ENCODE peak calls at places on chromosomes 7 and 10, in nine cellular contexts. B, G, P, V, X, F, Z, Q and N are unnamed samples.

GRCh38 chr7:40527723-40528122 is 392.9 kb downstream of the SUGCT start:
- DNase-seq in V (no peak), Z (no peak), X (no peak), G (no peak), P (no peak), Q (no peak), F (no peak), B (no peak), N (no peak)

GRCh38 chr7:116569737-116570136 is 44.9 kb downstream of the CAV1 start:
- DNase-seq in Z (no peak), F (no peak), V (no peak), Q (no peak), G (no peak), B (no peak), P (no peak), X (no peak), N (peak)

GRCh38 chr7:81404669-81405068 is 365.2 kb downstream of the HGF start:
- DNase-seq in P (no peak), B (no peak), X (no peak), Q (no peak), F (no peak), Z (no peak), V (no peak), G (no peak), N (no peak)

GRCh38 chr7:6636741-6637543 is at the start of gene ZNF316:
- DNase-seq in P (peak), X (peak), V (peak), Z (no peak), F (peak), B (peak), G (peak), Q (peak), N (peak)

GRCh38 chr10:92720306-92721165 is 30.8 kb downstream of the HHEX start:
- DNase-seq in V (no peak), Z (no peak), P (no peak), G (no peak), B (no peak), F (no peak), X (no peak), Q (no peak), N (no peak)

GRCh38 chr7:41825927-41826480 is 123.1 kb upstream of the INHBA start:
- DNase-seq in Q (no peak), X (no peak), F (no peak), Z (no peak), P (no peak), V (no peak), B (no peak), G (no peak), N (no peak)

GRCh38 chr10:98135222-98135899 is 904 bp downstream of the R3HCC1L start:
- DNase-seq in G (no peak), Q (no peak), F (no peak), Z (no peak), B (peak), V (no peak), X (no peak), P (no peak), N (no peak)

GRCh38 chr10:955127-955819 is 23.8 kb upstream of the LARP4B start:
- DNase-seq in X (no peak), P (no peak), F (no peak), Z (no peak), Q (no peak), B (peak), V (no peak), G (no peak), N (no peak)

GRCh38 chr7:18570890-18571478 is 75.4 kb downstream of the HDAC9 start:
- DNase-seq in G (no peak), F (no peak), P (no peak), B (peak), V (no peak), X (no peak), Q (peak), Z (no peak), N (peak)

GRCh38 chr7:146185844-146186243 is 69.2 kb downstream of the CNTNAP2 start:
- DNase-seq in F (no peak), P (no peak), Q (no peak), X (no peak), V (no peak), Z (no peak), B (no peak), G (no peak), N (peak)

GRCh38 chr7:134878731-134879295 is 99.4 kb downstream of the CALD1 start:
- DNase-seq in B (no peak), Z (no peak), G (no peak), V (no peak), P (no peak), F (no peak), X (no peak), Q (no peak), N (no peak)

GRCh38 chr10:14904316-14904732 is 25.7 kb downstream of the SUV39H2 start:
- DNase-seq in P (no peak), X (no peak), B (peak), V (no peak), G (no peak), F (no peak), Z (peak), Q (no peak), N (peak)

GRCh38 chr7:28802450-28802849 is 155.7 kb downstream of the TRIL start:
- DNase-seq in Z (no peak), B (no peak), V (no peak), P (no peak), G (no peak), F (no peak), X (no peak), Q (no peak), N (no peak)

GRCh38 chr10:71473671-71474599 is 77.2 kb downstream of the CDH23 start:
- DNase-seq in Z (no peak), Q (no peak), V (no peak), X (no peak), P (peak), F (peak), B (peak), G (no peak), N (no peak)

GRCh38 chr7:29003703-29004102 is 45.6 kb upstream of the TRIL start:
- DNase-seq in V (no peak), B (no peak), Z (no peak), X (no peak), F (no peak), P (no peak), G (no peak), Q (no peak), N (no peak)

GRCh38 chr7:22549667-22550513 is 49.9 kb upstream of the STEAP1B start:
- DNase-seq in V (peak), G (peak), Z (no peak), B (peak), X (no peak), F (peak), Q (peak), P (no peak), N (peak)

GRCh38 chr10:28722065-28722803 is 44.9 kb downstream of the BAMBI start:
- DNase-seq in B (peak), V (no peak), X (no peak), Z (no peak), F (peak), Q (no peak), G (no peak), P (peak), N (peak)

GRCh38 chr7:47601119-47601880 is 19.4 kb upstream of the TNS3 start:
- DNase-seq in G (no peak), F (no peak), V (no peak), P (no peak), B (no peak), Q (peak), X (no peak), Z (no peak), N (peak)

GRCh38 chr10:63765126-63765525 is 243.9 kb downstream of the REEP3 start:
- DNase-seq in B (no peak), P (no peak), V (no peak), G (no peak), Q (no peak), X (no peak), Z (no peak), F (no peak), N (peak)

GRCh38 chr10:78524941-78525340 is 491.3 kb downstream of the RPS24 start:
- DNase-seq in X (no peak), F (no peak), Z (no peak), B (no peak), G (no peak), P (no peak), V (no peak), Q (no peak), N (no peak)

GRCh38 chr7:101096331-101096956 is 11.2 kb downstream of the TRIM56 start:
- DNase-seq in V (no peak), B (no peak), F (no peak), P (no peak), X (no peak), G (no peak), Q (no peak), Z (no peak), N (no peak)

GRCh38 chr10:33193867-33194521 is 140.5 kb downstream of the NRP1 start:
- DNase-seq in F (no peak), B (no peak), X (no peak), P (no peak), G (no peak), Z (no peak), Q (no peak), V (no peak), N (peak)

GRCh38 chr10:45673074-45673628 is 579 bp upstream of the ZFAND4 start:
- DNase-seq in V (no peak), B (no peak), Z (no peak), X (no peak), F (no peak), G (no peak), Q (no peak), P (peak), N (peak)

GRCh38 chr10:120824864-120825263 is 26.3 kb upstream of the WDR11 start:
- DNase-seq in Z (peak), X (no peak), G (no peak), V (no peak), F (no peak), B (peak), P (no peak), Q (peak), N (peak)

GRCh38 chr10:115417585-115418265 is 324.6 kb downstream of the ATRNL1 start:
- DNase-seq in B (peak), V (no peak), Q (peak), F (no peak), G (no peak), Z (peak), X (no peak), P (no peak), N (peak)

GRCh38 chr7:78704504-78704903 is 749.0 kb downstream of the MAGI2 start:
- DNase-seq in Q (no peak), G (no peak), F (no peak), X (no peak), P (no peak), B (no peak), V (no peak), Z (no peak), N (no peak)

GRCh38 chr7:130912910-130913720 is 179.1 kb upstream of the KLF14 start:
- DNase-seq in Q (peak), B (no peak), F (peak), Z (peak), X (peak), V (peak), G (peak), P (peak), N (peak)

GRCh38 chr10:101762736-101763135 is 13.2 kb downstream of the FGF8 start:
- DNase-seq in P (no peak), X (no peak), V (no peak), Q (no peak), Z (no peak), G (no peak), B (no peak), F (no peak), N (no peak)

GRCh38 chr10:11810313-11810766 is 12.8 kb upstream of the PROSER2 start:
- DNase-seq in Q (no peak), V (no peak), P (no peak), F (no peak), B (no peak), G (no peak), Z (no peak), X (no peak), N (peak)

GRCh38 chr10:26555719-26556368 is 117.7 kb downstream of the APBB1IP start:
- DNase-seq in V (no peak), G (no peak), Z (no peak), B (no peak), Q (no peak), F (no peak), P (peak), X (no peak), N (peak)

GRCh38 chr10:33009244-33010131 is 51.5 kb upstream of the ITGB1 start:
- DNase-seq in Z (no peak), B (no peak), P (no peak), F (no peak), Q (no peak), X (no peak), V (no peak), G (no peak), N (no peak)

GRCh38 chr10:131210181-131210580 is 101.3 kb downstream of the TCERG1L start:
- DNase-seq in P (no peak), B (no peak), F (no peak), Z (no peak), V (no peak), X (no peak), Q (no peak), G (no peak), N (no peak)

GRCh38 chr7:80588591-80588990 is 49.9 kb upstream of the CD36 start:
- DNase-seq in B (no peak), Q (no peak), P (no peak), G (no peak), X (no peak), Z (no peak), V (no peak), F (no peak), N (no peak)

GRCh38 chr10:28558923-28559508 is 26.1 kb downstream of the WAC start:
- DNase-seq in V (no peak), F (no peak), Q (no peak), G (no peak), P (no peak), B (no peak), Z (no peak), X (no peak), N (peak)

GRCh38 chr7:147182859-147183258 is 1066.3 kb downstream of the CNTNAP2 start:
- DNase-seq in P (no peak), G (no peak), F (no peak), X (no peak), V (no peak), Z (no peak), Q (no peak), B (no peak), N (no peak)

GRCh38 chr10:31927597-31928530 is 767 bp downstream of the ARHGAP12 start:
- DNase-seq in X (peak), P (peak), Z (no peak), F (peak), Q (no peak), B (peak), V (peak), G (peak), N (peak)

GRCh38 chr10:100007239-100008141 is 2.3 kb downstream of the DNMBP start:
- DNase-seq in F (no peak), B (no peak), G (no peak), Q (no peak), X (no peak), Z (no peak), V (no peak), P (no peak), N (no peak)

GRCh38 chr10:28875535-28876208 is 198.4 kb downstream of the BAMBI start:
- DNase-seq in V (no peak), Q (no peak), G (no peak), X (no peak), F (peak), B (peak), P (no peak), Z (no peak), N (no peak)

GRCh38 chr7:28190077-28190476 is 9.5 kb upstream of the JAZF1 start:
- DNase-seq in Q (no peak), F (no peak), X (no peak), Z (no peak), B (no peak), G (no peak), P (no peak), V (no peak), N (no peak)

GRCh38 chr10:46787321-46787615 is 124.0 kb upstream of the PTPN20 start:
- DNase-seq in X (peak), V (no peak), P (no peak), Q (peak), B (no peak), F (no peak), Z (no peak), G (no peak), N (peak)